ENCODE peak calls at places on chromosomes 2 and 18, in five cellular contexts. One of them, this sample, is unnamed.

GRCh38 chr18:49632588-49632987 is 70.7 kb downstream of the LIPG start:
- DNase-seq in hepatocyte: no peak
- DNase-seq in CD4-positive, alpha-beta T cell: no peak
- DNase-seq in Calu3: no peak
- DNase-seq in stomach: no peak
- DNase-seq in this sample: no peak

GRCh38 chr2:190578158-190579057 is 43.9 kb upstream of the NEMP2 start:
- DNase-seq in hepatocyte: peak
- DNase-seq in CD4-positive, alpha-beta T cell: no peak
- DNase-seq in Calu3: peak
- DNase-seq in stomach: peak
- DNase-seq in this sample: no peak

GRCh38 chr2:26363323-26363722 is 16.7 kb upstream of the ADGRF3 start:
- DNase-seq in hepatocyte: peak
- DNase-seq in CD4-positive, alpha-beta T cell: no peak
- DNase-seq in Calu3: no peak
- DNase-seq in stomach: no peak
- DNase-seq in this sample: peak

GRCh38 chr2:25001329-25001637 is 29.5 kb upstream of the DNAJC27 start:
- DNase-seq in hepatocyte: no peak
- DNase-seq in CD4-positive, alpha-beta T cell: no peak
- DNase-seq in Calu3: no peak
- DNase-seq in stomach: no peak
- DNase-seq in this sample: no peak

GRCh38 chr2:27175330-27175729 is 26.5 kb downstream of the TCF23 start:
- DNase-seq in hepatocyte: no peak
- DNase-seq in CD4-positive, alpha-beta T cell: no peak
- DNase-seq in Calu3: no peak
- DNase-seq in stomach: no peak
- DNase-seq in this sample: no peak

GRCh38 chr2:196925445-196925767 is 1.1 kb downstream of the PGAP1 start:
- DNase-seq in hepatocyte: peak
- DNase-seq in CD4-positive, alpha-beta T cell: no peak
- DNase-seq in Calu3: no peak
- DNase-seq in stomach: no peak
- DNase-seq in this sample: no peak

GRCh38 chr2:181250691-181251090 is 206.5 kb upstream of the ITGA4 start:
- DNase-seq in hepatocyte: no peak
- DNase-seq in CD4-positive, alpha-beta T cell: no peak
- DNase-seq in Calu3: no peak
- DNase-seq in stomach: no peak
- DNase-seq in this sample: no peak

GRCh38 chr2:115369380-115369779 is 926.9 kb downstream of the DPP10 start:
- DNase-seq in hepatocyte: no peak
- DNase-seq in CD4-positive, alpha-beta T cell: no peak
- DNase-seq in Calu3: no peak
- DNase-seq in stomach: no peak
- DNase-seq in this sample: no peak

GRCh38 chr2:43007901-43008300 is 215.5 kb upstream of the HAAO start:
- DNase-seq in hepatocyte: no peak
- DNase-seq in CD4-positive, alpha-beta T cell: no peak
- DNase-seq in Calu3: no peak
- DNase-seq in stomach: no peak
- DNase-seq in this sample: no peak

GRCh38 chr2:51387235-51387634 is 355.3 kb upstream of the NRXN1 start:
- DNase-seq in hepatocyte: no peak
- DNase-seq in CD4-positive, alpha-beta T cell: no peak
- DNase-seq in Calu3: no peak
- DNase-seq in stomach: no peak
- DNase-seq in this sample: no peak

GRCh38 chr2:237677951-237678481 is 50.6 kb downstream of the LRRFIP1 start:
- DNase-seq in hepatocyte: peak
- DNase-seq in CD4-positive, alpha-beta T cell: no peak
- DNase-seq in Calu3: no peak
- DNase-seq in stomach: no peak
- DNase-seq in this sample: no peak

GRCh38 chr2:60499651-60500300 is 53.7 kb downstream of the BCL11A start:
- DNase-seq in hepatocyte: no peak
- DNase-seq in CD4-positive, alpha-beta T cell: no peak
- DNase-seq in Calu3: no peak
- DNase-seq in stomach: no peak
- DNase-seq in this sample: no peak

GRCh38 chr2:198390670-198391069 is 586.3 kb downstream of the PLCL1 start:
- DNase-seq in hepatocyte: no peak
- DNase-seq in CD4-positive, alpha-beta T cell: no peak
- DNase-seq in Calu3: no peak
- DNase-seq in stomach: no peak
- DNase-seq in this sample: no peak

GRCh38 chr18:79522451-79523220 is 126.9 kb downstream of the NFATC1 start:
- DNase-seq in hepatocyte: no peak
- DNase-seq in CD4-positive, alpha-beta T cell: peak
- DNase-seq in Calu3: no peak
- DNase-seq in stomach: no peak
- DNase-seq in this sample: no peak

GRCh38 chr18:25169701-25170100 is 182.3 kb downstream of the ZNF521 start:
- DNase-seq in hepatocyte: no peak
- DNase-seq in CD4-positive, alpha-beta T cell: no peak
- DNase-seq in Calu3: no peak
- DNase-seq in stomach: no peak
- DNase-seq in this sample: no peak

GRCh38 chr2:199197448-199197847 is 260.3 kb downstream of the SATB2 start:
- DNase-seq in hepatocyte: no peak
- DNase-seq in CD4-positive, alpha-beta T cell: no peak
- DNase-seq in Calu3: no peak
- DNase-seq in stomach: no peak
- DNase-seq in this sample: no peak

GRCh38 chr2:102540882-102541281 is 67.9 kb downstream of the SLC9A4 start:
- DNase-seq in hepatocyte: peak
- DNase-seq in CD4-positive, alpha-beta T cell: no peak
- DNase-seq in Calu3: peak
- DNase-seq in stomach: peak
- DNase-seq in this sample: no peak

GRCh38 chr2:53131416-53131815 is 636.2 kb upstream of the CHAC2 start:
- DNase-seq in hepatocyte: no peak
- DNase-seq in CD4-positive, alpha-beta T cell: no peak
- DNase-seq in Calu3: no peak
- DNase-seq in stomach: no peak
- DNase-seq in this sample: no peak

GRCh38 chr18:76564117-76564516 is 69.1 kb upstream of the ZNF516 start:
- DNase-seq in hepatocyte: no peak
- DNase-seq in CD4-positive, alpha-beta T cell: no peak
- DNase-seq in Calu3: no peak
- DNase-seq in stomach: no peak
- DNase-seq in this sample: no peak

GRCh38 chr2:36597532-36598377 is at the start of gene FEZ2:
- DNase-seq in hepatocyte: peak
- DNase-seq in CD4-positive, alpha-beta T cell: peak
- DNase-seq in Calu3: peak
- DNase-seq in stomach: peak
- DNase-seq in this sample: no peak
- TF ChIP-seq CTCF in hepatocyte: no peak
- TF ChIP-seq CTCF in CD4-positive, alpha-beta T cell: no peak
- TF ChIP-seq CTCF in Calu3: no peak
- TF ChIP-seq CTCF in stomach: no peak
- TF ChIP-seq CTCF in this sample: no peak

GRCh38 chr2:143169105-143169504 is 39.9 kb downstream of the ARHGAP15 start:
- DNase-seq in hepatocyte: no peak
- DNase-seq in CD4-positive, alpha-beta T cell: no peak
- DNase-seq in Calu3: no peak
- DNase-seq in stomach: no peak
- DNase-seq in this sample: no peak

GRCh38 chr2:143177081-143177786 is 48.0 kb downstream of the ARHGAP15 start:
- DNase-seq in hepatocyte: no peak
- DNase-seq in CD4-positive, alpha-beta T cell: no peak
- DNase-seq in Calu3: no peak
- DNase-seq in stomach: no peak
- DNase-seq in this sample: no peak

GRCh38 chr2:143176606-143177005 is 47.4 kb downstream of the ARHGAP15 start:
- DNase-seq in hepatocyte: no peak
- DNase-seq in CD4-positive, alpha-beta T cell: no peak
- DNase-seq in Calu3: no peak
- DNase-seq in stomach: no peak
- DNase-seq in this sample: no peak

GRCh38 chr2:143175435-143175834 is 46.2 kb downstream of the ARHGAP15 start:
- DNase-seq in hepatocyte: no peak
- DNase-seq in CD4-positive, alpha-beta T cell: no peak
- DNase-seq in Calu3: no peak
- DNase-seq in stomach: no peak
- DNase-seq in this sample: no peak

GRCh38 chr2:143171817-143172216 is 42.6 kb downstream of the ARHGAP15 start:
- DNase-seq in hepatocyte: peak
- DNase-seq in CD4-positive, alpha-beta T cell: no peak
- DNase-seq in Calu3: no peak
- DNase-seq in stomach: no peak
- DNase-seq in this sample: no peak
- TF ChIP-seq CTCF in hepatocyte: peak
- TF ChIP-seq CTCF in CD4-positive, alpha-beta T cell: no peak
- TF ChIP-seq CTCF in Calu3: no peak
- TF ChIP-seq CTCF in stomach: no peak
- TF ChIP-seq CTCF in this sample: peak

DNA sequence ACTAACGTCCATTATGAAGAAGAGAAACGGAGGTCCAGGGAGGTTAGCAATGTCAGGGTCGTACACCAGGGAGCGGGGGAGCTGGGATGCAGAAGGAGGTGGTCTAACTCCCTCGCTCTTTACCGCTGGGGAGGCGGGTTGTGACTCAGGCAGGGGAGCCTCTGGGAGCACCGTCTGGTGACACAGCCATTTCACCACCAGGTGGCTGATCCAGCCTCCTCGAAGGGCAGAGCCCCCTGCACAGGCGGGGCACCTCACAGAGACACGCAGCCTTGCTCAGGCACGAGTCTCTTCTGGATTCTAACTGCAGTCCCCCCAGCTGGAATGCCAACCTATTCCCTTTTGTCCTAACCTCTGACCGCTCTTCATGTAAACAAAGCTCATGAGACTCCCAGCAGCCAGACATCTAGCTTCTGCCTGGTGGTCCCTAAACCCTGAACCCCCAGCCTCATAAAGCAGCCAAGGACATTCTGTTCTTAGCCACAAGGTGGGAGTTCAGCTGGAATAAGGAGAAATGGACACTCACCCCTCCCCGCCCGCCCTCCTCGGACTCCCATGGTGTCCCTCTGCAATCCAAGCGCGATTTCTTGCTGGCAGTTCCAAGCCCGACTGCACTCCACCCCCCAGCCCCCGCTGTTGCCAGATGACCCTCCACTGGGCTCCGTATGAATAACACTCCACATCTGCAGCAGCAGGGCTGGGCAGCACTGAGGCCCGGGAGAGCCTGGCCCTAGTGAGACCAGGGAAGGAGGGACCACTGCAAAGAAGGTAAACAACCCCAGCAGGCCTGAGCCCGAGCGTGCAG is 84.4 kb downstream of the TNS1 start:
- DNase-seq in hepatocyte: no peak
- DNase-seq in CD4-positive, alpha-beta T cell: no peak
- DNase-seq in Calu3: peak
- DNase-seq in stomach: no peak
- DNase-seq in this sample: no peak
- TF ChIP-seq CTCF in hepatocyte: no peak
- TF ChIP-seq CTCF in CD4-positive, alpha-beta T cell: no peak
- TF ChIP-seq CTCF in Calu3: peak
- TF ChIP-seq CTCF in stomach: no peak
- TF ChIP-seq CTCF in this sample: no peak

DNA sequence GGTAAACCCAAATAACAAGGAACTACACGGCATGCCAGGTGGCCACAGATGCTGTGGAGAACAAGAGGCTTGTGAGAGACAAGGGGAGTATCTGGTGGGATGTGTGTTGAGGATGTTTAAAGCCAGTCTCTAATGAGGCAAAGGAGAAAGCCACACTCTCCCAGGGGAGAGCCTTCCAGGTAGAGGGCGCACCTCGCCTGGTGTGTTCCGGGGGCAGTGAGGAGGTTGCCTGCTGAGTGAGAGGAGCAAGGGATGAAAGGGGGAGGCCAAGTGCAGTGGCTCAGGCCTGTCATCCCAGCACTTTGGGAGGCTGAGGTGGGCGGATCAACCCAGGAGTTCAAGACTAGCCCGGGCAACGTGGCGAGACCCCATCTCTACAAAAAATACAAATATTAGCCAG is 16.2 kb downstream of the SAG start:
- DNase-seq in hepatocyte: no peak
- DNase-seq in CD4-positive, alpha-beta T cell: no peak
- DNase-seq in Calu3: peak
- DNase-seq in stomach: no peak
- DNase-seq in this sample: no peak
- TF ChIP-seq CTCF in hepatocyte: no peak
- TF ChIP-seq CTCF in CD4-positive, alpha-beta T cell: no peak
- TF ChIP-seq CTCF in Calu3: no peak
- TF ChIP-seq CTCF in stomach: no peak
- TF ChIP-seq CTCF in this sample: no peak

GRCh38 chr2:20506281-20506685 is 59.4 kb downstream of the RHOB start:
- DNase-seq in hepatocyte: no peak
- DNase-seq in CD4-positive, alpha-beta T cell: no peak
- DNase-seq in Calu3: no peak
- DNase-seq in stomach: no peak
- DNase-seq in this sample: no peak
- TF ChIP-seq CTCF in hepatocyte: peak
- TF ChIP-seq CTCF in CD4-positive, alpha-beta T cell: no peak
- TF ChIP-seq CTCF in Calu3: no peak
- TF ChIP-seq CTCF in stomach: no peak
- TF ChIP-seq CTCF in this sample: no peak

GRCh38 chr2:216989335-216990129 is 129.7 kb upstream of the TNP1 start:
- DNase-seq in hepatocyte: no peak
- DNase-seq in CD4-positive, alpha-beta T cell: no peak
- DNase-seq in Calu3: no peak
- DNase-seq in stomach: no peak
- DNase-seq in this sample: no peak
- TF ChIP-seq CTCF in hepatocyte: no peak
- TF ChIP-seq CTCF in CD4-positive, alpha-beta T cell: no peak
- TF ChIP-seq CTCF in Calu3: no peak
- TF ChIP-seq CTCF in stomach: no peak
- TF ChIP-seq CTCF in this sample: no peak

This sample was measured in LNCaP clone FGC.